ENCODE peak calls at places on chromosome 1, in nine cellular contexts. J is heart left ventricle, R is NCI-H1105 treated with DMSO at 0.1 percent for 48 hours, B is GF-D8, G is NCI-H82, O is activated B cell treated with CpG ODN at 0.5 μM for 24 hours, E is NCI-H146, A is fibroblast of pulmonary artery, L is Calu3. X is an unnamed sample.

GRCh38 chr1:206891412-206891811 is 5.8 kb upstream of the IL24 start:
- DNase-seq in J (no peak), R (no peak), B (no peak), G (no peak), O (no peak), E (no peak), A (peak), L (no peak), X (no peak)

GRCh38 chr1:225427249-225428065 is at the start of gene LBR:
- DNase-seq in J (no peak), R (peak), B (no peak), G (peak), O (no peak), E (no peak), A (no peak), L (no peak), X (no peak)

GRCh38 chr1:154886281-154887036 is 16.4 kb upstream of the KCNN3 start:
- DNase-seq in J (no peak), R (no peak), B (no peak), G (no peak), O (no peak), E (no peak), A (no peak), L (no peak), X (no peak)

GRCh38 chr1:14929547-14930223 is 223.9 kb upstream of the TMEM51 start:
- DNase-seq in J (no peak), R (peak), B (no peak), G (no peak), O (no peak), E (no peak), A (peak), L (no peak), X (peak)

GRCh38 chr1:12384836-12385456 is 155.1 kb downstream of the VPS13D start:
- DNase-seq in J (no peak), R (no peak), B (no peak), G (no peak), O (no peak), E (no peak), A (no peak), L (no peak), X (no peak)

GRCh38 chr1:226604846-226605572 is 56.4 kb downstream of the STUM start:
- DNase-seq in J (no peak), R (no peak), B (no peak), G (no peak), O (no peak), E (no peak), A (no peak), L (no peak), X (no peak)

GRCh38 chr1:245503548-245503947 is 348.8 kb downstream of the KIF26B start:
- DNase-seq in J (no peak), R (no peak), B (no peak), G (no peak), O (no peak), E (no peak), A (no peak), L (no peak), X (no peak)

GRCh38 chr1:203557958-203558760 is 64.2 kb downstream of the OPTC start:
- DNase-seq in J (peak), R (no peak), B (no peak), G (peak), O (no peak), E (no peak), A (peak), L (peak), X (no peak)

GRCh38 chr1:206808615-206809014 is 36.3 kb upstream of the IL10 start:
- DNase-seq in J (no peak), R (no peak), B (peak), G (peak), O (no peak), E (peak), A (peak), L (peak), X (no peak)

X was measured in left lung.